ENCODE peak calls at places on chromosomes 11 and 22, in seven cellular contexts. B, M, K, O, T, U and Z are unnamed samples.

GRCh38 chr11:76655466-76656086 is 15.0 kb downstream of the LRRC32 start:
- DNase-seq in B (no peak), T (no peak), U (no peak), O (no peak), M (peak), K (no peak), Z (no peak)

GRCh38 chr22:50526849-50527801 is 1.7 kb upstream of the SCO2 start:
- DNase-seq in B (peak), K (peak), O (peak), M (no peak), T (peak), U (no peak), Z (no peak)

GRCh38 chr11:45180888-45181594 is 34.6 kb downstream of the PRDM11 start:
- DNase-seq in T (peak), B (peak), O (peak), U (peak), M (no peak), K (peak), Z (no peak)

GRCh38 chr11:13220148-13220547 is 57.4 kb upstream of the BMAL1 start:
- DNase-seq in O (no peak), M (no peak), B (no peak), U (no peak), K (no peak), T (no peak), Z (no peak)

GRCh38 chr22:43878079-43878795 is 13.6 kb downstream of the PNPLA5 start:
- DNase-seq in B (no peak), T (no peak), U (no peak), M (no peak), K (no peak), O (no peak), Z (no peak)

GRCh38 chr11:74470526-74470925 is 3.2 kb upstream of the KCNE3 start:
- DNase-seq in K (no peak), B (no peak), U (no peak), M (peak), T (no peak), O (no peak), Z (no peak)

GRCh38 chr11:83456075-83456474 is 169.9 kb upstream of the CCDC90B start:
- DNase-seq in O (no peak), K (no peak), U (no peak), T (no peak), B (no peak), M (no peak), Z (no peak)

GRCh38 chr11:126411971-126412381 is 56.5 kb downstream of the ST3GAL4 start:
- DNase-seq in M (no peak), B (no peak), O (no peak), K (peak), U (peak), T (no peak), Z (no peak)

GRCh38 chr11:13726456-13726855 is 58.0 kb downstream of the FAR1 start:
- DNase-seq in K (no peak), M (no peak), U (no peak), T (no peak), B (no peak), O (no peak), Z (no peak)

GRCh38 chr11:99424313-99425084 is 403.8 kb downstream of the CNTN5 start:
- DNase-seq in K (no peak), U (no peak), T (no peak), O (no peak), B (no peak), M (no peak), Z (no peak)

GRCh38 chr22:21760640-21761039 is 25.0 kb upstream of the YPEL1 start:
- DNase-seq in B (no peak), U (no peak), O (no peak), M (no peak), T (no peak), K (peak), Z (no peak)

GRCh38 chr22:44127353-44127752 is 53.4 kb upstream of the PARVG start:
- DNase-seq in M (no peak), U (no peak), O (no peak), B (no peak), K (no peak), T (no peak), Z (no peak)

GRCh38 chr11:102559839-102560238 is 29.3 kb upstream of the MMP7 start:
- DNase-seq in K (no peak), B (no peak), M (no peak), T (peak), O (no peak), U (no peak), Z (no peak)

GRCh38 chr11:37280194-37280593 is 682.2 kb upstream of the RAG2 start:
- DNase-seq in T (no peak), B (no peak), O (no peak), K (no peak), M (no peak), U (no peak), Z (no peak)

GRCh38 chr11:72378704-72379383 is 55.5 kb downstream of the CLPB start:
- DNase-seq in T (no peak), M (no peak), B (no peak), K (peak), O (no peak), U (no peak), Z (no peak)

GRCh38 chr11:57357827-57358226 is 19.7 kb downstream of the P2RX3 start:
- DNase-seq in M (no peak), K (peak), B (no peak), T (no peak), U (no peak), O (no peak), Z (no peak)

GRCh38 chr22:45608763-45609180 is 62.9 kb upstream of the ATXN10 start:
- DNase-seq in K (peak), T (no peak), O (no peak), U (no peak), B (peak), M (no peak), Z (no peak)

GRCh38 chr22:37525073-37525745 is 6.0 kb upstream of the CARD10 start:
- DNase-seq in U (no peak), M (no peak), T (no peak), B (peak), O (no peak), K (peak), Z (no peak)

GRCh38 chr11:1671658-1672057 is 25.3 kb upstream of the KRTAP5-6 start:
- DNase-seq in U (no peak), T (no peak), B (no peak), K (no peak), M (no peak), O (no peak), Z (no peak)

GRCh38 chr11:69486773-69487266 is 5.4 kb downstream of the LINC01488 start:
- DNase-seq in K (peak), B (no peak), O (no peak), T (no peak), U (no peak), M (no peak), Z (no peak)

GRCh38 chr22:42676059-42676607 is 26.9 kb upstream of the CYB5R3 start:
- DNase-seq in O (no peak), U (no peak), K (peak), T (no peak), M (no peak), B (no peak), Z (no peak)

GRCh38 chr22:38228873-38229740 is 27.3 kb downstream of the MAFF start:
- DNase-seq in O (no peak), B (peak), T (no peak), K (peak), M (no peak), U (no peak), Z (no peak)

GRCh38 chr11:112751312-112751711 is 209.9 kb upstream of the NCAM1 start:
- DNase-seq in U (no peak), M (no peak), K (no peak), O (no peak), B (no peak), T (no peak), Z (no peak)

GRCh38 chr11:8219257-8220021 is 44.2 kb downstream of the LMO1 start:
- DNase-seq in M (no peak), B (peak), U (peak), T (peak), O (no peak), K (peak), Z (no peak)